ENCODE peak calls at places on chromosome 21, in seven cellular contexts. T, G, Z, V, Y, U and D are unnamed samples.

GRCh38 chr21:24897883-24898282 is 709.4 kb downstream of the MRPL39 start:
- DNase-seq in V (no peak), G (no peak), U (no peak), T (no peak), Z (no peak), Y (no peak), D (no peak)

GRCh38 chr21:37435120-37435519 is 68.5 kb downstream of the DYRK1A start:
- DNase-seq in Z (peak; percentile 95), V (peak; percentile 35), T (peak; percentile 88), Y (peak; percentile 51), G (peak; percentile 64), U (no peak), D (peak; percentile 80)

GRCh38 chr21:14384453-14384852 is 1.5 kb upstream of the HSPA13 start:
- DNase-seq in V (no peak), T (no peak), Y (no peak), G (no peak), Z (no peak), U (no peak), D (no peak)

GRCh38 chr21:35611752-35612151 is 448.6 kb downstream of the SETD4 start:
- DNase-seq in T (no peak), V (no peak), Y (peak; percentile 39), U (no peak), G (no peak), Z (no peak), D (no peak)

GRCh38 chr21:39325458-39325857 is 12.0 kb upstream of the BRWD1 start:
- DNase-seq in T (no peak), V (no peak), G (no peak), Z (no peak), U (no peak), Y (no peak), D (no peak)

GRCh38 chr21:41344146-41344545 is 17.7 kb upstream of the MX2 start:
- DNase-seq in T (no peak), Z (no peak), V (no peak), G (no peak), Y (no peak), U (no peak), D (no peak)

GRCh38 chr21:38486705-38487104 is 11.6 kb downstream of the ERG start:
- DNase-seq in U (no peak), Z (no peak), Y (no peak), V (no peak), G (no peak), T (peak; percentile 36), D (no peak)

GRCh38 chr21:35316456-35316855 is 267.4 kb upstream of the RUNX1 start:
- DNase-seq in U (no peak), G (no peak), Z (no peak), T (no peak), Y (no peak), V (no peak), D (no peak)

GRCh38 chr21:31865429-31865970 is 7.3 kb upstream of the HUNK start:
- DNase-seq in U (no peak), V (no peak), Y (no peak), G (no peak), T (no peak), Z (no peak), D (no peak)

GRCh38 chr21:37463083-37463780 is 96.7 kb downstream of the DYRK1A start:
- DNase-seq in Y (peak; percentile 57), V (no peak), Z (peak; percentile 74), U (peak; percentile 20), G (no peak), T (no peak), D (no peak)

GRCh38 chr21:34748862-34749261 is 80.1 kb downstream of the CLIC6 start:
- DNase-seq in U (no peak), T (no peak), Y (no peak), Z (no peak), V (no peak), G (no peak), D (no peak)

DNA sequence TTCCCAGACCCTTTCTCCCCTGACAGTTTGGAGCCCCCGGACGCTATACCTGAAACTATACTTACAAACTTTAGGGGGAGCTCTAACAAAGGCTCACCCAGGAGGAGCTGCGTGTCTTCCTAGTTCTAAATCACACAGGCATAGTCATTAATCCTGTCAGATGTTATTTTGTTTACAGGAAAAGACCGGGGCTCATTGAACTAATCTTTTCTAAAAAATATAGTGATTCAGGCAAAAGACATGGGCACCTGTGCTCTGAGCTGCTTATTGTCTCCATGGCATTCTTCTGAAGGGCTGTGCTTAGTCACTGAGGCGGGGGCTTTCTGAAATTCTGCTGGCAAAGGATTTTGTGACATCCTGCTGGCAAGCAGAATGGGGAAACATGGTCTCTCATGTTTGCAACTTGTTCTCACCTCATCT is 1577.0 kb downstream of the NCAM2 start:
- DNase-seq in V (no peak), T (peak; percentile 75), U (no peak), Y (no peak), Z (no peak), G (no peak), D (no peak)
- TF ChIP-seq CTCF in V (peak; percentile 49), T (peak; percentile 72), U (no peak), Y (peak; percentile 12), Z (no peak), G (peak; percentile 49), D (no peak)

GRCh38 chr21:46636181-46636512 is 673 bp downstream of the PRMT2 start:
- DNase-seq in G (no peak), U (no peak), T (no peak), Y (no peak), V (no peak), Z (no peak), D (no peak)

GRCh38 chr21:46634427-46634826 is 1.0 kb upstream of the PRMT2 start:
- DNase-seq in Z (no peak), Y (no peak), V (no peak), G (no peak), T (no peak), U (no peak), D (no peak)

GRCh38 chr21:46635324-46636180 is at the start of gene PRMT2:
- DNase-seq in U (peak; percentile 100), V (peak; percentile 96), G (peak; percentile 98), T (peak; percentile 82), Z (peak; percentile 97), Y (peak; percentile 95), D (peak; percentile 79)

GRCh38 chr21:46633561-46633960 is 1.9 kb upstream of the PRMT2 start:
- DNase-seq in U (no peak), G (no peak), T (no peak), Y (no peak), Z (no peak), V (no peak), D (no peak)

GRCh38 chr21:46634966-46635323 is 529 bp upstream of the PRMT2 start:
- DNase-seq in U (peak; percentile 40), V (no peak), Y (peak; percentile 83), G (no peak), T (peak; percentile 61), Z (peak; percentile 91), D (peak; percentile 73)
- TF ChIP-seq CTCF in U (no peak), V (peak; percentile 42), Y (peak; percentile 56), G (peak; percentile 66), T (peak; percentile 27), Z (peak; percentile 9), D (peak; percentile 28)

GRCh38 chr21:26884436-26884835 is 39.2 kb upstream of the ADAMTS1 start:
- DNase-seq in Z (no peak), U (no peak), G (no peak), V (no peak), Y (no peak), T (no peak), D (no peak)

GRCh38 chr21:26887241-26887640 is 42.0 kb upstream of the ADAMTS1 start:
- DNase-seq in U (no peak), G (no peak), V (no peak), Z (no peak), T (peak; percentile 10), Y (peak; percentile 68), D (no peak)

GRCh38 chr21:26883768-26884167 is 38.6 kb upstream of the ADAMTS1 start:
- DNase-seq in U (no peak), Z (no peak), G (no peak), V (no peak), T (no peak), Y (no peak), D (no peak)

GRCh38 chr21:26877015-26877414 is 31.8 kb upstream of the ADAMTS1 start:
- DNase-seq in Y (no peak), T (no peak), Z (no peak), V (no peak), G (no peak), U (no peak), D (no peak)

DNA sequence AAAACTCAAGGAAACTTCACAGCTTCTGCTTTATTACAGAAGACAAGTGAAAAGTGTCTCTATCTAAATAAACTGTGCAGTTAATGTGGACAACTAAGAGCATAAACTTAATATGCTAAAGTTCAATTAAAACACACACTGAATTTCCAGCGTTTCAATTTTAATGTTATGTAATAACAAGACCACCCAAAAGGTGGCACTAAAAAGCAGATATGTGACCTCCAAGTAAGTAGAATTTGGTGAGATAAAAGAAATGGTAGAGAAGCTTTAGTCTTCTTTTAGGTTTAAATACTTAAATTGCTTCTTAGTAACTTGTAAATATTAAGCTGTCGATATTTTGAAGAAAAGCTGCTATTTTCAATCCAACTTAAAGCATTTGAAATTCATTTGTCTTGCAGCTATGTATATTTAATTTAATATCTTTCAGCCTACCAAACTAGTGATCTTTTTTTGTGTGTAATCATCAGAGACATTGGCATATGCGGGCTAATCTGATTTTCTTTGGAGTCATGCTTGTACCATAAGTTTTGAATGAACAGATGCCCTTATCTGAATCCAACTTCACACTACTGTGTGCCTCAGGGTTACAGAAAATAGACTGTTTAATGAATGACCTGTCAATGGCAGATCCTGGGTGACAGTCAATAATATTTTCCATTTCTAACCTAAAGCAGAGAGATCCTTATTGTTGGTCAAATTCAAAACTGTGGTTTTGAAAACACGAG is 36.5 kb upstream of the ADAMTS1 start:
- DNase-seq in V (no peak), U (no peak), Y (peak; percentile 22), G (no peak), Z (peak; percentile 50), T (peak; percentile 5), D (no peak)
- TF ChIP-seq CTCF in V (peak; percentile 58), U (no peak), Y (peak; percentile 76), G (peak; percentile 37), Z (peak; percentile 45), T (peak; percentile 43), D (peak; percentile 35)

DNA sequence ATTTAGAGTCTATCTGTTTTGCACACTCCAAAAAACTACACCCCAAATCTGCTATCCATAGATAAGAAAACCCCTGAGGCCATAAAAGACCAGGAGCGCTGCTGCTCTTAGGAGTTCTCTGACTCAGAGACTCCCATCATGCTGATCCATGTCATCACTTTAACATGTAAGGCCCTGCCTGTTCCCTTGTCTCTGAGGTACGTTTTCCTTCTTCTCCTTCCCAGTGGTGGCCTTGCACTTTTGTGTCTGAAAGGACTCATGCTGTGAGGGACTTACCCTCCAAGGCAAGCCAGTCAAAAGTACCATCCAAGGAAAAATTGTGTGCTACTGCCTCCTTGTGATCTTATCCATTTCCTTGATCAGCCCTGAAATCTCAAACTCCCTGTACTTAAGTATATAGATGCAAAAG is 427.4 kb upstream of the NCAM2 start:
- DNase-seq in T (no peak), V (no peak), U (no peak), Y (no peak), Z (no peak), G (no peak), D (no peak)
- TF ChIP-seq CTCF in T (no peak), V (no peak), U (no peak), Y (no peak), Z (no peak), G (peak; percentile 16), D (no peak)

DNA sequence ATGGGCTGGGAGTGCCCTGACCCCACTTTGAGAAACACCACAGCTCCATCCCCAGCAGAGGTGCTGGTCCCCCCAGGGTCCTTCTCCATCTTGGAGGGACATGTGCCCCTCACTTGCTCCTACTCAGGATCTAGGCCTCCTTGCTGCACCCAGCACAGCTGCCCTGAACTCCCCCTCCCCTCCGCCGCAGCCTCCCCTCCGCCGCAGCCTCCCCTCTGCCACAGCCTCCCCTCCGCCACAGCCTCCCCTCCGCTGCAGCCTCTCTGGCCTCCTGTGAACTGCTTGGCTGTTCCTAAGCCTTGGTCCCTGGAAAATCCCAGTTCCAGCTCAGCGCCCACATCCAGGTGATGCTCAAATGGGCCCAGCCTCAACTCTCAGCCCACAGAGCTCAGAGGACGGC is 15.9 kb upstream of the TSPEAR start:
- DNase-seq in Y (no peak), U (no peak), V (no peak), Z (no peak), G (no peak), T (no peak), D (no peak)
- TF ChIP-seq CTCF in Y (no peak), U (no peak), V (no peak), Z (no peak), G (no peak), T (no peak), D (no peak)